ENCODE peak calls at places on chromosomes 11 and 22, in seven cellular contexts. L, F, O, Z, M, J and E are unnamed samples.

GRCh38 chr11:45662665-45663485 is 2.5 kb downstream of the CHST1 start:
- DNase-seq in L (no peak), O (no peak), Z (no peak), M (peak; percentile 56), F (no peak), J (no peak), E (peak; percentile 41)

GRCh38 chr11:17890333-17890732 is 122.5 kb downstream of the SERGEF start:
- DNase-seq in Z (no peak), M (no peak), O (no peak), F (no peak), L (no peak), J (no peak), E (no peak)

GRCh38 chr11:79205786-79206185 is 235.0 kb downstream of the TENM4 start:
- DNase-seq in O (no peak), F (no peak), Z (no peak), M (no peak), L (no peak), J (no peak), E (no peak)

GRCh38 chr11:103923473-103923931 is 112.9 kb upstream of the DDI1 start:
- DNase-seq in L (no peak), J (no peak), M (no peak), O (no peak), F (no peak), Z (no peak), E (no peak)

GRCh38 chr22:47300698-47301405 is 538.4 kb downstream of the TBC1D22A start:
- DNase-seq in O (no peak), M (no peak), F (no peak), J (no peak), Z (no peak), L (no peak), E (no peak)

GRCh38 chr11:87405356-87405755 is 367.6 kb downstream of the TMEM135 start:
- DNase-seq in O (no peak), L (no peak), Z (no peak), M (no peak), J (no peak), F (no peak), E (no peak)

GRCh38 chr11:72669527-72669926 is 4.7 kb downstream of the PDE2A start:
- DNase-seq in M (no peak), F (no peak), J (no peak), Z (no peak), L (no peak), O (no peak), E (no peak)

GRCh38 chr11:32333335-32333991 is 101.9 kb downstream of the WT1 start:
- DNase-seq in J (peak; percentile 57), M (peak; percentile 67), O (peak; percentile 33), Z (peak; percentile 49), L (peak; percentile 20), F (no peak), E (peak; percentile 65)

GRCh38 chr11:66421492-66422205 is 814 bp downstream of the NPAS4 start:
- DNase-seq in F (peak; percentile 44), Z (peak; percentile 92), J (peak; percentile 93), L (peak; percentile 88), M (peak; percentile 88), O (peak; percentile 79), E (peak; percentile 84)

GRCh38 chr11:66100272-66101037 is 30.4 kb downstream of the PACS1 start:
- DNase-seq in M (peak; percentile 73), J (peak; percentile 87), L (peak; percentile 52), F (no peak), O (peak; percentile 56), Z (peak; percentile 68), E (peak; percentile 73)

GRCh38 chr11:34358258-34358665 is 452 bp upstream of the ABTB2 start:
- DNase-seq in F (no peak), M (no peak), J (peak; percentile 66), L (no peak), Z (peak; percentile 41), O (no peak), E (no peak)

GRCh38 chr22:31291716-31292644 is at the start of gene PIK3IP1:
- DNase-seq in O (peak; percentile 83), F (peak; percentile 69), M (peak; percentile 89), L (peak; percentile 61), J (peak; percentile 92), Z (peak; percentile 92), E (peak; percentile 91)

GRCh38 chr11:73223998-73224730 is 6.1 kb downstream of the P2RY2 start:
- DNase-seq in O (no peak), M (no peak), Z (peak; percentile 4), L (no peak), F (no peak), J (no peak), E (no peak)

GRCh38 chr22:34160117-34160758 is 240.0 kb upstream of the LARGE1 start:
- DNase-seq in M (no peak), F (no peak), O (no peak), J (no peak), L (no peak), Z (no peak), E (no peak)

GRCh38 chr11:74847895-74848294 is 99.2 kb downstream of the RNF169 start:
- DNase-seq in L (no peak), F (no peak), Z (no peak), O (no peak), J (no peak), M (no peak), E (no peak)

GRCh38 chr11:10450451-10451398 is 4.3 kb upstream of the AMPD3 start:
- DNase-seq in J (peak; percentile 62), O (peak; percentile 60), Z (no peak), M (peak; percentile 71), F (no peak), L (peak; percentile 37), E (no peak)

GRCh38 chr22:38788016-38788415 is 5.9 kb downstream of the DNAL4 start:
- DNase-seq in O (no peak), Z (no peak), F (no peak), M (no peak), L (no peak), J (no peak), E (no peak)